ENCODE peak calls at places on chromosomes 7 and 10, in five cellular contexts. One of them, this sample, is unnamed. For H3K4me1, the result is how much of the 10 kb centered on the place peaks cover.

GRCh38 chr7:158820656-158821055 is 8.7 kb downstream of the ESYT2 start:
- DNase-seq in stomach: no peak
- DNase-seq in cardiac muscle cell: no peak
- DNase-seq in astrocyte: peak
- DNase-seq in GM23338: no peak
- DNase-seq in this sample: no peak

GRCh38 chr10:132446661-132447445 is 49.9 kb downstream of the PWWP2B start:
- DNase-seq in stomach: peak
- DNase-seq in cardiac muscle cell: peak
- DNase-seq in astrocyte: no peak
- DNase-seq in GM23338: no peak
- DNase-seq in this sample: peak

GRCh38 chr7:21215307-21215706 is 212.6 kb upstream of the SP4 start:
- DNase-seq in stomach: no peak
- DNase-seq in cardiac muscle cell: no peak
- DNase-seq in astrocyte: no peak
- DNase-seq in GM23338: no peak
- DNase-seq in this sample: no peak

GRCh38 chr7:47622946-47623640 is 41.2 kb upstream of the TNS3 start:
- DNase-seq in stomach: no peak
- DNase-seq in cardiac muscle cell: no peak
- DNase-seq in astrocyte: peak
- DNase-seq in GM23338: no peak
- DNase-seq in this sample: peak

GRCh38 chr10:116521424-116522305 is 24.1 kb upstream of the PNLIP start:
- DNase-seq in stomach: no peak
- DNase-seq in cardiac muscle cell: peak
- DNase-seq in astrocyte: peak
- DNase-seq in GM23338: peak
- DNase-seq in this sample: peak

GRCh38 chr10:5595591-5596590 is 70.5 kb downstream of the ASB13 start:
- DNase-seq in stomach: no peak
- DNase-seq in cardiac muscle cell: no peak
- DNase-seq in astrocyte: peak
- DNase-seq in GM23338: no peak
- DNase-seq in this sample: peak

GRCh38 chr10:57716884-57717283 is 550.8 kb downstream of the IPMK start:
- DNase-seq in stomach: no peak
- DNase-seq in cardiac muscle cell: peak
- DNase-seq in astrocyte: peak
- DNase-seq in GM23338: peak
- DNase-seq in this sample: no peak

GRCh38 chr10:121662945-121663917 is 65.0 kb upstream of the FGFR2 start:
- DNase-seq in stomach: no peak
- DNase-seq in cardiac muscle cell: peak
- DNase-seq in astrocyte: no peak
- DNase-seq in GM23338: peak
- DNase-seq in this sample: peak

GRCh38 chr10:112680586-112680985 is 233.6 kb downstream of the VTI1A start:
- DNase-seq in stomach: no peak
- DNase-seq in cardiac muscle cell: no peak
- DNase-seq in astrocyte: no peak
- DNase-seq in GM23338: no peak
- DNase-seq in this sample: no peak

GRCh38 chr10:79019961-79020491 is 48.7 kb upstream of the ZMIZ1 start:
- DNase-seq in stomach: peak
- DNase-seq in cardiac muscle cell: peak
- DNase-seq in astrocyte: no peak
- DNase-seq in GM23338: no peak
- DNase-seq in this sample: peak

GRCh38 chr7:7585241-7585928 is 18.7 kb downstream of the MIOS start:
- DNase-seq in stomach: no peak
- DNase-seq in cardiac muscle cell: no peak
- DNase-seq in astrocyte: no peak
- DNase-seq in GM23338: no peak
- DNase-seq in this sample: no peak

GRCh38 chr10:48878091-48878490 is 61.5 kb downstream of the LRRC18 start:
- DNase-seq in stomach: no peak
- DNase-seq in cardiac muscle cell: no peak
- DNase-seq in astrocyte: no peak
- DNase-seq in GM23338: no peak
- DNase-seq in this sample: no peak

GRCh38 chr10:70317943-70318318 is 34.1 kb upstream of the NPFFR1 start:
- DNase-seq in stomach: no peak
- DNase-seq in cardiac muscle cell: no peak
- DNase-seq in astrocyte: no peak
- DNase-seq in GM23338: no peak
- DNase-seq in this sample: no peak

GRCh38 chr10:88545359-88545758 is 37.8 kb downstream of the RNLS start:
- DNase-seq in stomach: no peak
- DNase-seq in cardiac muscle cell: no peak
- DNase-seq in astrocyte: no peak
- DNase-seq in GM23338: no peak
- DNase-seq in this sample: no peak

GRCh38 chr7:108099650-108100049 is 30.5 kb downstream of the LAMB4 start:
- DNase-seq in stomach: no peak
- DNase-seq in cardiac muscle cell: no peak
- DNase-seq in astrocyte: no peak
- DNase-seq in GM23338: no peak
- DNase-seq in this sample: no peak

GRCh38 chr7:30412810-30413504 is 65.6 kb downstream of the NOD1 start:
- DNase-seq in stomach: peak
- DNase-seq in cardiac muscle cell: peak
- DNase-seq in astrocyte: peak
- DNase-seq in GM23338: peak
- DNase-seq in this sample: no peak

GRCh38 chr10:101889256-101890210 is 45.9 kb upstream of the KCNIP2 start:
- DNase-seq in stomach: peak
- DNase-seq in cardiac muscle cell: peak
- DNase-seq in astrocyte: peak
- DNase-seq in GM23338: peak
- DNase-seq in this sample: peak

GRCh38 chr10:125344573-125345121 is 184.3 kb upstream of the CTBP2 start:
- DNase-seq in stomach: peak
- DNase-seq in cardiac muscle cell: no peak
- DNase-seq in astrocyte: no peak
- DNase-seq in GM23338: no peak
- DNase-seq in this sample: peak

GRCh38 chr7:46383605-46384004 is 462.5 kb upstream of the IGFBP3 start:
- DNase-seq in stomach: no peak
- DNase-seq in cardiac muscle cell: no peak
- DNase-seq in astrocyte: peak
- DNase-seq in GM23338: no peak
- DNase-seq in this sample: no peak

GRCh38 chr10:121041906-121042305 is 190.7 kb downstream of the WDR11 start:
- DNase-seq in stomach: no peak
- DNase-seq in cardiac muscle cell: no peak
- DNase-seq in astrocyte: no peak
- DNase-seq in GM23338: no peak
- DNase-seq in this sample: no peak

GRCh38 chr7:71311576-71311975 is 179.6 kb downstream of the GALNT17 start:
- DNase-seq in stomach: no peak
- DNase-seq in cardiac muscle cell: no peak
- DNase-seq in astrocyte: no peak
- DNase-seq in GM23338: no peak
- DNase-seq in this sample: no peak

GRCh38 chr10:83922246-83922860 is 217.0 kb upstream of the GHITM start:
- DNase-seq in stomach: no peak
- DNase-seq in cardiac muscle cell: no peak
- DNase-seq in astrocyte: no peak
- DNase-seq in GM23338: no peak
- DNase-seq in this sample: no peak

GRCh38 chr7:108091461-108091831 is 38.7 kb downstream of the LAMB4 start:
- DNase-seq in stomach: no peak
- DNase-seq in cardiac muscle cell: no peak
- DNase-seq in astrocyte: peak
- DNase-seq in GM23338: no peak
- DNase-seq in this sample: no peak

GRCh38 chr7:37341033-37341630 is 107.5 kb downstream of the ELMO1 start:
- DNase-seq in stomach: no peak
- DNase-seq in cardiac muscle cell: no peak
- DNase-seq in astrocyte: no peak
- DNase-seq in GM23338: no peak
- DNase-seq in this sample: no peak
- H3K4me3 ChIP-seq in stomach: no peak
- H3K4me3 ChIP-seq in cardiac muscle cell: no peak
- H3K4me3 ChIP-seq in astrocyte: no peak
- H3K4me3 ChIP-seq in GM23338: no peak
- H3K4me3 ChIP-seq in this sample: no peak

GRCh38 chr10:119273413-119273812 is 66.0 kb downstream of the GRK5 start:
- DNase-seq in stomach: no peak
- DNase-seq in cardiac muscle cell: no peak
- DNase-seq in astrocyte: no peak
- DNase-seq in GM23338: no peak
- DNase-seq in this sample: no peak

GRCh38 chr10:119272736-119273135 is 65.4 kb downstream of the GRK5 start:
- DNase-seq in stomach: no peak
- DNase-seq in cardiac muscle cell: no peak
- DNase-seq in astrocyte: no peak
- DNase-seq in GM23338: no peak
- DNase-seq in this sample: no peak

GRCh38 chr10:119269737-119270136 is 62.4 kb downstream of the GRK5 start:
- DNase-seq in stomach: no peak
- DNase-seq in cardiac muscle cell: no peak
- DNase-seq in astrocyte: no peak
- DNase-seq in GM23338: no peak
- DNase-seq in this sample: peak

GRCh38 chr10:119268871-119269506 is 61.6 kb downstream of the GRK5 start:
- DNase-seq in stomach: no peak
- DNase-seq in cardiac muscle cell: no peak
- DNase-seq in astrocyte: no peak
- DNase-seq in GM23338: no peak
- DNase-seq in this sample: no peak

GRCh38 chr10:119270893-119271361 is 63.6 kb downstream of the GRK5 start:
- DNase-seq in stomach: peak
- DNase-seq in cardiac muscle cell: no peak
- DNase-seq in astrocyte: peak
- DNase-seq in GM23338: no peak
- DNase-seq in this sample: peak
- H3K4me1 ChIP-seq in stomach: half or more
- H3K4me1 ChIP-seq in cardiac muscle cell: under half
- H3K4me1 ChIP-seq in astrocyte: under half
- H3K4me1 ChIP-seq in GM23338: under half
- H3K4me1 ChIP-seq in this sample: under half

DNA sequence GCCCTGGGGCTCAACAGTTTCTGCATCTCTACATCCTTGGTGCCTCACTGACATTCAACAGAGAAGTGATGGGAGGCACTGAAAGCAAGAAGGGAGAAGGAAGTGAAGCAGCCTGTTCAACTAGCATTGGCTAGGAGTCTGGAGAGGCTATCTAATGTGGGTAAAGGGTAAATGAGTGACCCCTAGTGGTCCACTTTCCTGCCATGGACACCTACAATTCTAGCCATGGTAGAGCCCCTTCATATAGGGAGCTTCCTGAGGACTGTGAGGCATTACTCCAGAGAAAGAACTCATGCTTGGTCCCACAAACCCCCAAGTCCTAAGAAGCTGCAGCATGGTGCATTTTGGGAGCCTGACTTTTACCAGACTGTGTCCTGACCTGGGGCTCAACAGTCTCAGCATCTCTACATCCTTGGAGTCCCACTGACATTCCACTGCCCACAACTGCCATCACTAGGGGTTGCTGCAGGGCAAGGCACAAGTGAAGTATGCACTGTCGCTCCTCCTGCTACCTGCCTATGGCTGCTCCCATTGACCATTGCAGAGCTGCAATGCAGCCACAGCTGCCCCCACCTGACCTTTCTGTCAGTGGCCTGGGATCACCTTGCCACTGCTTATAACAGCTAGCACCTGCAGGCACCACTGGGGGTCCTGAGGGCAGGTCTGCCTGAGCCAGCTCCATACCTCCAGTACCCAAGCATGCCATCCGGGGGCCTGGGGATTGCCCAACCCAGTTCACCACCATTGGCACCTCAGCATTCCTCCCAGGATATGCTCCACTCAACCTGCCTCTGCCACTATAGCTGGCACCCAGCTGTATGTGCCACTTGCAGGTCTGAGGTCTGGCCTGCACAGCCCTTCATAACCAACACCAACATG is 44.1 kb upstream of the CDK6 start:
- DNase-seq in stomach: no peak
- DNase-seq in cardiac muscle cell: peak
- DNase-seq in astrocyte: no peak
- DNase-seq in GM23338: peak
- DNase-seq in this sample: peak
- TF ChIP-seq CTCF in stomach: peak
- TF ChIP-seq CTCF in cardiac muscle cell: peak
- TF ChIP-seq CTCF in astrocyte: no peak
- TF ChIP-seq CTCF in GM23338: peak
- TF ChIP-seq CTCF in this sample: no peak

DNA sequence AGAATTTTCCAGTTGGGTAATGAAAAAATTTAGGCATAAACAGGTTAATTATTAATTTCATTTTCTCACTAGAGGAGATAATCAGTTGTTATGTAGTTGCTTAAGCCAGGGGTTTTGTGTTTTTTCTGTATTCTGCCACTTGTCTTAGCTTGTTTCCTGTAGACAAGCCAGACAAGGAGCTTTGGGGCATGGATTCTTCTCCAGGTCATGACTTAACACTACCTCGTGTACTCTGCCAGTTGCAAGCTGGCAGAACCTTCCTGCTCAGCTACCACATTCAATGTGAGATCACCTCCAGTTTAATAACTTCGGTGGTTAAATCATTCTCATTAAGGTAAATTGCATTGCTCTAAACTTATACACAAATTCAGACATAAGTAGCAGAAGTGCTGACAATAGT is 1.8 kb downstream of the CCM2 start:
- DNase-seq in stomach: no peak
- DNase-seq in cardiac muscle cell: no peak
- DNase-seq in astrocyte: no peak
- DNase-seq in GM23338: no peak
- DNase-seq in this sample: no peak
- H3K4me3 ChIP-seq in stomach: no peak
- H3K4me3 ChIP-seq in cardiac muscle cell: no peak
- H3K4me3 ChIP-seq in astrocyte: peak
- H3K4me3 ChIP-seq in GM23338: peak
- H3K4me3 ChIP-seq in this sample: no peak